ENCODE peak calls at places on chromosomes 1 and 21, in ten cellular contexts. R is CD4-positive, CD25-positive, alpha-beta regulatory T cell; G is uterus; M is colonic mucosa; P is Caco-2; E is fibroblast of lung; Q is AG04450; J is NT2/D1; F is stomach; S is WERI-Rb-1. X is an unnamed sample.
A peak's percentile ranks its signal among the peaks of the same experiment; 100 is the strongest.

GRCh38 chr21:36030581-36031189 is 29.6 kb downstream of the SETD4 start:
- DNase-seq in R (no peak), G (no peak), M (no peak), P (peak; percentile 56), E (no peak), Q (no peak), J (no peak), F (no peak), S (no peak), X (no peak)

GRCh38 chr1:113783254-113784103 is 24.2 kb upstream of the PHTF1 start:
- DNase-seq in R (peak; percentile 75), G (no peak), M (peak; percentile 66), P (no peak), E (peak; percentile 62), Q (no peak), J (no peak), F (no peak), S (no peak), X (peak; percentile 34)

GRCh38 chr1:115258302-115258866 is 79.7 kb downstream of the NGF start:
- DNase-seq in R (no peak), G (no peak), M (no peak), P (no peak), E (peak; percentile 87), Q (no peak), J (no peak), F (no peak), S (no peak), X (no peak)

GRCh38 chr1:214228976-214229375 is 52.0 kb upstream of the SMYD2 start:
- DNase-seq in R (no peak), G (no peak), M (no peak), P (no peak), E (no peak), Q (no peak), J (no peak), F (no peak), S (no peak), X (no peak)

GRCh38 chr1:119000371-119001180 is 12.4 kb upstream of the TBX15 start:
- DNase-seq in R (no peak), G (no peak), M (no peak), P (no peak), E (no peak), Q (no peak), J (no peak), F (no peak), S (no peak), X (no peak)

GRCh38 chr1:235919127-235919796 is 52.6 kb upstream of the LYST start:
- DNase-seq in R (no peak), G (no peak), M (no peak), P (no peak), E (no peak), Q (no peak), J (no peak), F (no peak), S (no peak), X (no peak)

GRCh38 chr1:176888471-176889032 is 276.0 kb downstream of the ASTN1 start:
- DNase-seq in R (no peak), G (no peak), M (no peak), P (no peak), E (no peak), Q (no peak), J (no peak), F (no peak), S (no peak), X (no peak)

GRCh38 chr1:2073382-2074230 is 23.4 kb downstream of the PRKCZ start:
- DNase-seq in R (no peak), G (no peak), M (no peak), P (no peak), E (peak; percentile 78), Q (peak; percentile 13), J (no peak), F (no peak), S (no peak), X (no peak)

GRCh38 chr1:172976222-172977041 is 74.3 kb downstream of the TNFSF18 start:
- DNase-seq in R (no peak), G (no peak), M (peak; percentile 77), P (peak; percentile 71), E (peak; percentile 97), Q (no peak), J (no peak), F (peak; percentile 64), S (no peak), X (no peak)

GRCh38 chr1:30259631-30260030 is 463.8 kb downstream of the MATN1 start:
- DNase-seq in R (no peak), G (no peak), M (no peak), P (no peak), E (peak; percentile 7), Q (no peak), J (no peak), F (no peak), S (no peak), X (no peak)

GRCh38 chr1:229690662-229691061 is 64.6 kb downstream of the URB2 start:
- DNase-seq in R (no peak), G (no peak), M (no peak), P (no peak), E (no peak), Q (no peak), J (no peak), F (no peak), S (no peak), X (no peak)

GRCh38 chr1:231160851-231161710 is 777 bp upstream of the TRIM67 start:
- DNase-seq in R (no peak), G (no peak), M (no peak), P (no peak), E (no peak), Q (no peak), J (no peak), F (no peak), S (no peak), X (no peak)

GRCh38 chr1:116167625-116168276 is 56.6 kb downstream of the MAB21L3 start:
- DNase-seq in R (no peak), G (no peak), M (peak; percentile 42), P (no peak), E (peak; percentile 13), Q (no peak), J (no peak), F (peak; percentile 27), S (no peak), X (no peak)

DNA sequence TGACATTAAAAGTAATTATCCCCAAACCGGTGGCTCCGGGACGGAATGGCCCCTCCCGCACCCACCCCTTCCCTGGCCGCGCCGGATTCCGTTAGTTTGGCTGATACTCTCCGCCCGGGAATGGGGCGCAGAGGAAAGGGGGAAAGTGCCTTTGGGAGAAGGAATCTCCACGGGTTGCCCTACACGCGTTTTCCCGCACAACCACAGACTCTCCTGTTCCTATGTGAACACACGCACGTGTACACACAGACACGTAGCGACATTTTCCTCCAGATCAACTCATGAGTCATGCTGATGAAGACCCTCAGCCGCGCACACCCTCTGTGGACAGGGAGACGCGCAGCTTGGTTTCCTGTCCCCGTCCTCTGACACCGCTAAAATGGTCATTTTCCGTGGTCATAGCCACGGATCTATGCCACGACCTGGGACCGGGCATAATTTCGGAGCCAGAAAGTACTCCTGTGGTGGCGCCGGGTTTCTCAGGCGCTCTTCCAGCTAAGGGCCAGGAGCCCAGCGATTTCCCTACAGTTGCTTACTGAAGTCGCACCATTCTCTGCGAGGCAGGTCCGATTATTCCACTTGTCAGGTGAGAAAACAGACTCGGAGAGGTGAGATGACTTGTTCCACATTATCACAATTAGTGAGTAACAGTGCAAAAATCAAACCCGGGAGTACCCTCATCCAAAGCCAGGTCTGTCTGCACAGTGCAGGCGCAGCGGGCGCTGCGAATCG is 4.0 kb upstream of the DMRTA2 start:
- DNase-seq in R (no peak), G (no peak), M (no peak), P (no peak), E (no peak), Q (no peak), J (no peak), F (no peak), S (no peak), X (no peak)
- H3K9me3 ChIP-seq in R (no peaks in the 10 kb centered on the region), G (no peaks in the 10 kb centered on the region), M (no peaks in the 10 kb centered on the region), P (no peaks in the 10 kb centered on the region), E (no peaks in the 10 kb centered on the region), Q (peaks cover 21% of the 10 kb centered on the region), J (no peaks in the 10 kb centered on the region), F (no peaks in the 10 kb centered on the region), S (peaks cover 3% of the 10 kb centered on the region), X (no peaks in the 10 kb centered on the region)

GRCh38 chr1:153534226-153534932 is 1.4 kb downstream of the S100A6 start:
- DNase-seq in R (no peak), G (no peak), M (no peak), P (no peak), E (peak; percentile 63), Q (no peak), J (no peak), F (no peak), S (no peak), X (no peak)
- H3K9me3 ChIP-seq in R (no peaks in the 10 kb centered on the region), G (no peaks in the 10 kb centered on the region), M (no peaks in the 10 kb centered on the region), P (no peaks in the 10 kb centered on the region), E (no peaks in the 10 kb centered on the region), Q (no peaks in the 10 kb centered on the region), J (no peaks in the 10 kb centered on the region), F (no peaks in the 10 kb centered on the region), S (no peaks in the 10 kb centered on the region), X (no peaks in the 10 kb centered on the region)

GRCh38 chr1:49333946-49334345 is 557.3 kb upstream of the BEND5 start:
- DNase-seq in R (no peak), G (no peak), M (no peak), P (no peak), E (peak; percentile 14), Q (no peak), J (no peak), F (no peak), S (no peak), X (no peak)

DNA sequence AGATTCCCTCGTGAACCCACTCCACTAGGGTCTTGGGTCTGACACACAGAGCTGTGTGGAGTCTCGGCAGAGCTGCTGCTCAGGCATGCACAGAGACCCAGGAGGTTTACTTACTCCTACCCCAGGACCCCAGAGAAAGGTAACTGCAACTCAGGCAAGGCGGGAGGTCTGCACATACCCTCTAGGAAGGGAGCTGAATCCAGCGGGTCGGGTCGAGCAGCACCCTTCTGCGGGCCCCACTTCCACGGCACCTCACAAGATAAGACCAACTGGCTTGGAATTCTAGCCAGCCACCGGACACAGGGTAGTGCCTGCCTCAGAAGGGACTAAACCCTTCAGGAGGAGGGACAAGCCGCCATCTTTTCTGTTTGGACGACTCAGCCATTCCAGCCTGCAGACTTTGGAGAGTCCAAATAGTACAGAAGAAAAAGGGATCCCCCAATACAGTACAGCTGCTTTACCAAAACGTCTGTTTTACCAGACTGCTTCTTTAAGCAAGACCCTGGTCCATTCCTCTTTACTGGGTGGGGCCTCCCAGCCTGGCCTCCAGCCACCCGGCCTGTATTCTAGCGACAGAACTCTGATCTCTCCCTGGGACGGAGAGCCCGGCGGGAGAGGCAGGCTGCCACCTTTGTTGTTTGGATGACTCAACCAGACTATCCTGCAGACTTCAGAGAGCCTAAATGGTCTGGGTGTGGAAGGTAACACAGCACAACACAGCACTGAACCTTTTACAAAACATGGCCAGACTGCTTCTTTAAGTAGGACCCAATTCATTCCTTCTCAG is 554.6 kb upstream of the BEND5 start:
- DNase-seq in R (no peak), G (no peak), M (no peak), P (no peak), E (no peak), Q (no peak), J (no peak), F (no peak), S (no peak), X (no peak)
- H3K9me3 ChIP-seq in R (no peaks in the 10 kb centered on the region), G (no peaks in the 10 kb centered on the region), M (no peaks in the 10 kb centered on the region), P (no peaks in the 10 kb centered on the region), E (no peaks in the 10 kb centered on the region), Q (peaks cover 14% of the 10 kb centered on the region), J (no peaks in the 10 kb centered on the region), F (no peaks in the 10 kb centered on the region), S (no peaks in the 10 kb centered on the region), X (no peaks in the 10 kb centered on the region)

DNA sequence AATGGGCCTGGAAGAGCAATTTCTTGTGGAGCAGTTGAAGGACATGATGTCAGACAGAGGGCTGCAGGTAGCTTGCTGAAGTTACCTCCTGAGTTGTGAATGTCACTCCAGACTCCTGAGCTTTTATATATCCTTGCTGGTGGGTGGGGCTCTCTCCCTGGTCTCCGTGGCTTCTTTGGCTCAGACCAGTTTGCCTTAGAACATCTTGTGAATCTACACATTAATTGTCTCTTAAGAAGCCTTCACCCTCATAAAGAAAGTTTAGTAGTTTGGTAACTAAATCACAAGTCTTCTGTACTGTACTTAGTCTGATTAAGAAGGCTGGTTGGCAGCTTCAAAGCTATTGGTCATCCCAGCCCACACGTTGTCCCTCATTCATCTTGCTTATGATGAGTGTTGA is at the start of gene KRTAP11-1:
- DNase-seq in R (no peak), G (no peak), M (no peak), P (no peak), E (no peak), Q (no peak), J (no peak), F (no peak), S (no peak), X (no peak)
- H3K9me3 ChIP-seq in R (no peaks in the 10 kb centered on the region), G (no peaks in the 10 kb centered on the region), M (no peaks in the 10 kb centered on the region), P (no peaks in the 10 kb centered on the region), E (no peaks in the 10 kb centered on the region), Q (peaks cover 21% of the 10 kb centered on the region), J (no peaks in the 10 kb centered on the region), F (no peaks in the 10 kb centered on the region), S (no peaks in the 10 kb centered on the region), X (no peaks in the 10 kb centered on the region)

X was measured in T-helper 17 cell.